ENCODE peak calls at places on chromosomes 7 and 10, in five cellular contexts. F is fibroblast of pulmonary artery, O is NCI-H1105 treated with DMSO at 0.1 percent for 48 hours, R is M059J, H is endothelial cell. Q is an unnamed sample.
A peak's percentile ranks its signal among the peaks of the same experiment; 100 is the strongest.

GRCh38 chr7:22564511-22565045 is 64.6 kb upstream of the STEAP1B start:
- DNase-seq in R (peak; percentile 99), H (no peak), O (no peak), F (peak; percentile 93), Q (peak; percentile 94)

GRCh38 chr7:134892002-134892693 is 94.2 kb upstream of the AGBL3 start:
- DNase-seq in R (no peak), F (peak; percentile 49), O (no peak), H (no peak), Q (peak; percentile 56)

GRCh38 chr10:77463499-77463898 is 174.1 kb downstream of the KCNMA1 start:
- DNase-seq in H (no peak), O (no peak), R (no peak), F (no peak), Q (no peak)

GRCh38 chr10:49601857-49602256 is 8.3 kb upstream of the SLC18A3 start:
- DNase-seq in H (no peak), F (peak; percentile 34), R (peak; percentile 81), O (no peak), Q (peak; percentile 15)

GRCh38 chr10:43230909-43231522 is 35.8 kb downstream of the RASGEF1A start:
- DNase-seq in H (peak; percentile 2), R (no peak), F (no peak), O (no peak), Q (no peak)

GRCh38 chr7:117036836-117037235 is 83.5 kb downstream of the ST7 start:
- DNase-seq in O (no peak), F (no peak), R (no peak), H (no peak), Q (no peak)

GRCh38 chr10:88395677-88396076 is 187.4 kb downstream of the RNLS start:
- DNase-seq in F (peak; percentile 24), R (peak; percentile 55), O (no peak), H (no peak), Q (peak; percentile 34)

GRCh38 chr7:149734514-149735075 is 38.8 kb downstream of the ZNF467 start:
- DNase-seq in R (no peak), H (no peak), F (no peak), O (no peak), Q (no peak)

GRCh38 chr10:11654659-11655058 is 43.2 kb upstream of the USP6NL start:
- DNase-seq in H (no peak), R (no peak), O (no peak), F (no peak), Q (no peak)

GRCh38 chr10:120181154-120181553 is 275.9 kb upstream of the PLPP4 start:
- DNase-seq in F (no peak), R (no peak), H (no peak), O (peak; percentile 46), Q (no peak)

GRCh38 chr7:75727881-75728592 is 10.7 kb downstream of the HIP1 start:
- DNase-seq in H (no peak), R (peak; percentile 79), F (no peak), O (peak; percentile 91), Q (peak; percentile 37)

GRCh38 chr10:23196915-23197314 is 4.8 kb downstream of the PTF1A start:
- DNase-seq in H (no peak), F (no peak), R (no peak), O (peak; percentile 62), Q (no peak)

GRCh38 chr7:1020849-1021251 is 23.5 kb upstream of the GPR146 start:
- DNase-seq in R (no peak), H (no peak), O (no peak), F (no peak), Q (no peak)

GRCh38 chr7:106022193-106022821 is 59.2 kb downstream of the CDHR3 start:
- DNase-seq in R (peak; percentile 71), H (no peak), F (no peak), O (no peak), Q (no peak)

GRCh38 chr7:28140964-28141363 is 39.6 kb downstream of the JAZF1 start:
- DNase-seq in O (no peak), F (no peak), H (no peak), R (no peak), Q (no peak)

GRCh38 chr7:49243521-49243920 is 319.2 kb downstream of the CDC14C start:
- DNase-seq in H (no peak), F (no peak), O (no peak), R (no peak), Q (no peak)

GRCh38 chr7:1268866-1269265 is 36.2 kb downstream of the UNCX start:
- DNase-seq in F (no peak), H (no peak), R (peak; percentile 49), O (peak; percentile 48), Q (no peak)

GRCh38 chr10:104077282-104078151 is 8.2 kb downstream of the COL17A1 start:
- DNase-seq in R (peak; percentile 64), H (no peak), O (peak; percentile 57), F (no peak), Q (peak; percentile 33)

GRCh38 chr7:7221602-7222038 is 39.3 kb downstream of the C1GALT1 start:
- DNase-seq in O (no peak), R (peak; percentile 88), H (no peak), F (peak; percentile 80), Q (peak; percentile 68)

GRCh38 chr10:131948501-131948900 is 33.2 kb downstream of the BNIP3 start:
- DNase-seq in F (no peak), O (no peak), H (no peak), R (no peak), Q (no peak)

GRCh38 chr10:95792874-95793285 is 36.9 kb downstream of the ENTPD1 start:
- DNase-seq in H (no peak), R (no peak), O (no peak), F (peak; percentile 98), Q (peak; percentile 93)

GRCh38 chr7:37921876-37922275 is 1.4 kb downstream of the EPDR1 start:
- DNase-seq in R (no peak), F (no peak), H (no peak), O (no peak), Q (no peak)

GRCh38 chr7:132030161-132030568 is 473.7 kb upstream of the PODXL start:
- DNase-seq in O (peak; percentile 90), F (peak; percentile 16), H (no peak), R (peak; percentile 41), Q (no peak)

GRCh38 chr10:43211030-43211429 is 55.8 kb downstream of the RASGEF1A start:
- DNase-seq in R (peak; percentile 14), O (no peak), H (no peak), F (peak; percentile 47), Q (peak; percentile 37)

GRCh38 chr7:155750255-155751125 is 61.8 kb downstream of the SHH start:
- DNase-seq in F (no peak), O (no peak), H (no peak), R (no peak), Q (no peak)

GRCh38 chr10:132606031-132606491 is 68.5 kb downstream of the INPP5A start:
- DNase-seq in O (no peak), F (no peak), R (no peak), H (no peak), Q (no peak)

GRCh38 chr7:110061387-110061786 is 1029.5 kb upstream of the LRRN3 start:
- DNase-seq in O (no peak), R (no peak), F (no peak), H (no peak), Q (no peak)

GRCh38 chr10:130220251-130221185 is 84.3 kb downstream of the GLRX3 start:
- DNase-seq in H (no peak), O (no peak), F (no peak), R (no peak), Q (no peak)

GRCh38 chr10:32317795-32318194 is 29.2 kb downstream of the EPC1 start:
- DNase-seq in O (no peak), H (no peak), F (no peak), R (no peak), Q (no peak)

GRCh38 chr10:84545651-84546050 is 217.3 kb downstream of the CCSER2 start:
- DNase-seq in R (no peak), H (no peak), O (no peak), F (no peak), Q (no peak)

GRCh38 chr10:133474833-133475734 is 21.3 kb downstream of the SCART1 start:
- DNase-seq in H (no peak), F (no peak), O (no peak), R (no peak), Q (no peak)

GRCh38 chr7:105638942-105639495 is 57.7 kb upstream of the EFCAB10 start:
- DNase-seq in F (no peak), R (no peak), O (peak; percentile 31), H (no peak), Q (no peak)

GRCh38 chr7:75878769-75879596 is at the start of gene RHBDD2:
- DNase-seq in O (peak; percentile 91), H (peak; percentile 95), F (peak; percentile 93), R (peak; percentile 93), Q (peak; percentile 92)